ENCODE peak calls at places on chromosomes 13 and 19, in five cellular contexts. One of them, this sample, is unnamed.
A peak's percentile ranks its signal among the peaks of the same experiment; 100 is the strongest.

GRCh38 chr19:54461201-54462071 is 2.1 kb downstream of the LENG9 start:
- DNase-seq in right lobe of liver: no peak
- DNase-seq in kidney epithelial cell: no peak
- DNase-seq in stimulated activated CD8-positive, alpha-beta memory T cell treated with anti-CD3 and anti-CD28 coated beads, Interleukin-4, amount 100 ng/mL, for 24 hours: no peak
- DNase-seq in fibroblast of lung: peak; percentile 90
- DNase-seq in this sample: no peak

GRCh38 chr19:45117666-45118065 is 24.7 kb downstream of the PPP1R37 start:
- DNase-seq in right lobe of liver: no peak
- DNase-seq in kidney epithelial cell: no peak
- DNase-seq in stimulated activated CD8-positive, alpha-beta memory T cell treated with anti-CD3 and anti-CD28 coated beads, Interleukin-4, amount 100 ng/mL, for 24 hours: no peak
- DNase-seq in fibroblast of lung: no peak
- DNase-seq in this sample: peak; percentile 48

GRCh38 chr13:26707122-26708006 is 53.2 kb downstream of the GPR12 start:
- DNase-seq in right lobe of liver: no peak
- DNase-seq in kidney epithelial cell: no peak
- DNase-seq in stimulated activated CD8-positive, alpha-beta memory T cell treated with anti-CD3 and anti-CD28 coated beads, Interleukin-4, amount 100 ng/mL, for 24 hours: peak; percentile 16
- DNase-seq in fibroblast of lung: peak; percentile 46
- DNase-seq in this sample: peak; percentile 53

GRCh38 chr13:113832204-113832603 is 31.7 kb downstream of the GAS6 start:
- DNase-seq in right lobe of liver: peak; percentile 91
- DNase-seq in kidney epithelial cell: no peak
- DNase-seq in stimulated activated CD8-positive, alpha-beta memory T cell treated with anti-CD3 and anti-CD28 coated beads, Interleukin-4, amount 100 ng/mL, for 24 hours: no peak
- DNase-seq in fibroblast of lung: no peak
- DNase-seq in this sample: no peak

GRCh38 chr19:6030214-6030507 is 52.2 kb upstream of the RANBP3 start:
- DNase-seq in right lobe of liver: no peak
- DNase-seq in kidney epithelial cell: no peak
- DNase-seq in stimulated activated CD8-positive, alpha-beta memory T cell treated with anti-CD3 and anti-CD28 coated beads, Interleukin-4, amount 100 ng/mL, for 24 hours: no peak
- DNase-seq in fibroblast of lung: peak; percentile 82
- DNase-seq in this sample: no peak

GRCh38 chr13:49625392-49626137 is 2.7 kb upstream of the ARL11 start:
- DNase-seq in right lobe of liver: peak; percentile 94
- DNase-seq in kidney epithelial cell: no peak
- DNase-seq in stimulated activated CD8-positive, alpha-beta memory T cell treated with anti-CD3 and anti-CD28 coated beads, Interleukin-4, amount 100 ng/mL, for 24 hours: no peak
- DNase-seq in fibroblast of lung: peak; percentile 64
- DNase-seq in this sample: peak; percentile 83

GRCh38 chr19:19459707-19460251 is 54.3 kb downstream of the GATAD2A start:
- DNase-seq in right lobe of liver: peak; percentile 49
- DNase-seq in kidney epithelial cell: no peak
- DNase-seq in stimulated activated CD8-positive, alpha-beta memory T cell treated with anti-CD3 and anti-CD28 coated beads, Interleukin-4, amount 100 ng/mL, for 24 hours: peak; percentile 45
- DNase-seq in fibroblast of lung: peak; percentile 58
- DNase-seq in this sample: peak; percentile 44

GRCh38 chr13:98182153-98182552 is 5.1 kb upstream of the RNF113B start:
- DNase-seq in right lobe of liver: peak; percentile 44
- DNase-seq in kidney epithelial cell: no peak
- DNase-seq in stimulated activated CD8-positive, alpha-beta memory T cell treated with anti-CD3 and anti-CD28 coated beads, Interleukin-4, amount 100 ng/mL, for 24 hours: no peak
- DNase-seq in fibroblast of lung: no peak
- DNase-seq in this sample: no peak

GRCh38 chr13:31029129-31029528 is 96.7 kb downstream of the TEX26 start:
- DNase-seq in right lobe of liver: no peak
- DNase-seq in kidney epithelial cell: no peak
- DNase-seq in stimulated activated CD8-positive, alpha-beta memory T cell treated with anti-CD3 and anti-CD28 coated beads, Interleukin-4, amount 100 ng/mL, for 24 hours: no peak
- DNase-seq in fibroblast of lung: no peak
- DNase-seq in this sample: no peak

GRCh38 chr13:99353836-99354235 is 46.6 kb upstream of the GPR183 start:
- DNase-seq in right lobe of liver: no peak
- DNase-seq in kidney epithelial cell: no peak
- DNase-seq in stimulated activated CD8-positive, alpha-beta memory T cell treated with anti-CD3 and anti-CD28 coated beads, Interleukin-4, amount 100 ng/mL, for 24 hours: no peak
- DNase-seq in fibroblast of lung: no peak
- DNase-seq in this sample: no peak

GRCh38 chr13:105272660-105273631 is 1262.5 kb downstream of the EFNB2 start:
- DNase-seq in right lobe of liver: no peak
- DNase-seq in kidney epithelial cell: no peak
- DNase-seq in stimulated activated CD8-positive, alpha-beta memory T cell treated with anti-CD3 and anti-CD28 coated beads, Interleukin-4, amount 100 ng/mL, for 24 hours: no peak
- DNase-seq in fibroblast of lung: no peak
- DNase-seq in this sample: no peak

GRCh38 chr13:93727301-93728141 is 500.9 kb downstream of the GPC6 start:
- DNase-seq in right lobe of liver: no peak
- DNase-seq in kidney epithelial cell: no peak
- DNase-seq in stimulated activated CD8-positive, alpha-beta memory T cell treated with anti-CD3 and anti-CD28 coated beads, Interleukin-4, amount 100 ng/mL, for 24 hours: no peak
- DNase-seq in fibroblast of lung: peak; percentile 77
- DNase-seq in this sample: no peak

GRCh38 chr13:22740264-22740663 is 440.5 kb upstream of the SGCG start:
- DNase-seq in right lobe of liver: no peak
- DNase-seq in kidney epithelial cell: no peak
- DNase-seq in stimulated activated CD8-positive, alpha-beta memory T cell treated with anti-CD3 and anti-CD28 coated beads, Interleukin-4, amount 100 ng/mL, for 24 hours: peak; percentile 3
- DNase-seq in fibroblast of lung: peak; percentile 30
- DNase-seq in this sample: no peak

GRCh38 chr13:74825170-74825948 is 656.6 kb downstream of the TBC1D4 start:
- DNase-seq in right lobe of liver: no peak
- DNase-seq in kidney epithelial cell: peak; percentile 39
- DNase-seq in stimulated activated CD8-positive, alpha-beta memory T cell treated with anti-CD3 and anti-CD28 coated beads, Interleukin-4, amount 100 ng/mL, for 24 hours: no peak
- DNase-seq in fibroblast of lung: peak; percentile 84
- DNase-seq in this sample: no peak

GRCh38 chr13:67229438-67230242 is 496 bp downstream of the PCDH9 start:
- DNase-seq in right lobe of liver: no peak
- DNase-seq in kidney epithelial cell: no peak
- DNase-seq in stimulated activated CD8-positive, alpha-beta memory T cell treated with anti-CD3 and anti-CD28 coated beads, Interleukin-4, amount 100 ng/mL, for 24 hours: no peak
- DNase-seq in fibroblast of lung: peak; percentile 20
- DNase-seq in this sample: no peak

GRCh38 chr19:31548941-31549340 is 199.7 kb upstream of the TSHZ3 start:
- DNase-seq in right lobe of liver: no peak
- DNase-seq in kidney epithelial cell: no peak
- DNase-seq in stimulated activated CD8-positive, alpha-beta memory T cell treated with anti-CD3 and anti-CD28 coated beads, Interleukin-4, amount 100 ng/mL, for 24 hours: no peak
- DNase-seq in fibroblast of lung: peak; percentile 54
- DNase-seq in this sample: peak; percentile 32

GRCh38 chr19:55585658-55586339 is 5.2 kb upstream of the ZNF579 start:
- DNase-seq in right lobe of liver: peak; percentile 68
- DNase-seq in kidney epithelial cell: no peak
- DNase-seq in stimulated activated CD8-positive, alpha-beta memory T cell treated with anti-CD3 and anti-CD28 coated beads, Interleukin-4, amount 100 ng/mL, for 24 hours: peak; percentile 42
- DNase-seq in fibroblast of lung: peak; percentile 50
- DNase-seq in this sample: peak; percentile 56

GRCh38 chr13:34321986-34322385 is 504.0 kb downstream of the RFC3 start:
- DNase-seq in right lobe of liver: no peak
- DNase-seq in kidney epithelial cell: no peak
- DNase-seq in stimulated activated CD8-positive, alpha-beta memory T cell treated with anti-CD3 and anti-CD28 coated beads, Interleukin-4, amount 100 ng/mL, for 24 hours: no peak
- DNase-seq in fibroblast of lung: no peak
- DNase-seq in this sample: no peak

GRCh38 chr19:57351867-57352266 is 796 bp downstream of the ZNF304 start:
- DNase-seq in right lobe of liver: no peak
- DNase-seq in kidney epithelial cell: no peak
- DNase-seq in stimulated activated CD8-positive, alpha-beta memory T cell treated with anti-CD3 and anti-CD28 coated beads, Interleukin-4, amount 100 ng/mL, for 24 hours: no peak
- DNase-seq in fibroblast of lung: no peak
- DNase-seq in this sample: no peak

GRCh38 chr19:13781547-13781946 is 7.3 kb downstream of the C19orf53 start:
- DNase-seq in right lobe of liver: no peak
- DNase-seq in kidney epithelial cell: no peak
- DNase-seq in stimulated activated CD8-positive, alpha-beta memory T cell treated with anti-CD3 and anti-CD28 coated beads, Interleukin-4, amount 100 ng/mL, for 24 hours: no peak
- DNase-seq in fibroblast of lung: peak; percentile 75
- DNase-seq in this sample: peak; percentile 64

GRCh38 chr19:42032428-42032827 is 37.6 kb downstream of the GRIK5 start:
- DNase-seq in right lobe of liver: no peak
- DNase-seq in kidney epithelial cell: peak; percentile 41
- DNase-seq in stimulated activated CD8-positive, alpha-beta memory T cell treated with anti-CD3 and anti-CD28 coated beads, Interleukin-4, amount 100 ng/mL, for 24 hours: no peak
- DNase-seq in fibroblast of lung: peak; percentile 16
- DNase-seq in this sample: no peak

GRCh38 chr19:49214701-49215100 is 57.1 kb downstream of the TRPM4 start:
- DNase-seq in right lobe of liver: no peak
- DNase-seq in kidney epithelial cell: no peak
- DNase-seq in stimulated activated CD8-positive, alpha-beta memory T cell treated with anti-CD3 and anti-CD28 coated beads, Interleukin-4, amount 100 ng/mL, for 24 hours: no peak
- DNase-seq in fibroblast of lung: no peak
- DNase-seq in this sample: no peak

GRCh38 chr19:33689138-33689746 is 67.5 kb downstream of the CHST8 start:
- DNase-seq in right lobe of liver: no peak
- DNase-seq in kidney epithelial cell: no peak
- DNase-seq in stimulated activated CD8-positive, alpha-beta memory T cell treated with anti-CD3 and anti-CD28 coated beads, Interleukin-4, amount 100 ng/mL, for 24 hours: no peak
- DNase-seq in fibroblast of lung: no peak
- DNase-seq in this sample: no peak

GRCh38 chr19:4991996-4992698 is 23.2 kb downstream of the KDM4B start:
- DNase-seq in right lobe of liver: no peak
- DNase-seq in kidney epithelial cell: no peak
- DNase-seq in stimulated activated CD8-positive, alpha-beta memory T cell treated with anti-CD3 and anti-CD28 coated beads, Interleukin-4, amount 100 ng/mL, for 24 hours: no peak
- DNase-seq in fibroblast of lung: no peak
- DNase-seq in this sample: no peak

GRCh38 chr19:39408392-39409206 is 2.0 kb downstream of the ZFP36 start:
- DNase-seq in right lobe of liver: peak; percentile 56
- DNase-seq in kidney epithelial cell: no peak
- DNase-seq in stimulated activated CD8-positive, alpha-beta memory T cell treated with anti-CD3 and anti-CD28 coated beads, Interleukin-4, amount 100 ng/mL, for 24 hours: no peak
- DNase-seq in fibroblast of lung: peak; percentile 70
- DNase-seq in this sample: peak; percentile 59

GRCh38 chr13:45138282-45138681 is 18.0 kb downstream of the GTF2F2 start:
- DNase-seq in right lobe of liver: no peak
- DNase-seq in kidney epithelial cell: peak; percentile 58
- DNase-seq in stimulated activated CD8-positive, alpha-beta memory T cell treated with anti-CD3 and anti-CD28 coated beads, Interleukin-4, amount 100 ng/mL, for 24 hours: no peak
- DNase-seq in fibroblast of lung: no peak
- DNase-seq in this sample: no peak

GRCh38 chr13:77375554-77375953 is 48.7 kb upstream of the MYCBP2 start:
- DNase-seq in right lobe of liver: no peak
- DNase-seq in kidney epithelial cell: no peak
- DNase-seq in stimulated activated CD8-positive, alpha-beta memory T cell treated with anti-CD3 and anti-CD28 coated beads, Interleukin-4, amount 100 ng/mL, for 24 hours: no peak
- DNase-seq in fibroblast of lung: no peak
- DNase-seq in this sample: no peak

GRCh38 chr19:5826531-5827341 is 12.8 kb downstream of the FUT6 start:
- DNase-seq in right lobe of liver: peak; percentile 90
- DNase-seq in kidney epithelial cell: no peak
- DNase-seq in stimulated activated CD8-positive, alpha-beta memory T cell treated with anti-CD3 and anti-CD28 coated beads, Interleukin-4, amount 100 ng/mL, for 24 hours: no peak
- DNase-seq in fibroblast of lung: peak; percentile 31
- DNase-seq in this sample: peak; percentile 89

GRCh38 chr13:68749801-68750200 is 1357.8 kb upstream of the ATXN8OS start:
- DNase-seq in right lobe of liver: no peak
- DNase-seq in kidney epithelial cell: no peak
- DNase-seq in stimulated activated CD8-positive, alpha-beta memory T cell treated with anti-CD3 and anti-CD28 coated beads, Interleukin-4, amount 100 ng/mL, for 24 hours: no peak
- DNase-seq in fibroblast of lung: no peak
- DNase-seq in this sample: no peak

GRCh38 chr13:73158851-73159250 is 100.0 kb downstream of the KLF5 start:
- DNase-seq in right lobe of liver: no peak
- DNase-seq in kidney epithelial cell: no peak
- DNase-seq in stimulated activated CD8-positive, alpha-beta memory T cell treated with anti-CD3 and anti-CD28 coated beads, Interleukin-4, amount 100 ng/mL, for 24 hours: no peak
- DNase-seq in fibroblast of lung: peak; percentile 44
- DNase-seq in this sample: no peak

GRCh38 chr19:8512115-8512967 is 1.6 kb downstream of the ZNF414 start:
- DNase-seq in right lobe of liver: no peak
- DNase-seq in kidney epithelial cell: no peak
- DNase-seq in stimulated activated CD8-positive, alpha-beta memory T cell treated with anti-CD3 and anti-CD28 coated beads, Interleukin-4, amount 100 ng/mL, for 24 hours: no peak
- DNase-seq in fibroblast of lung: no peak
- DNase-seq in this sample: peak; percentile 48

GRCh38 chr19:7497292-7497691 is 8.5 kb upstream of the PEX11G start:
- DNase-seq in right lobe of liver: no peak
- DNase-seq in kidney epithelial cell: no peak
- DNase-seq in stimulated activated CD8-positive, alpha-beta memory T cell treated with anti-CD3 and anti-CD28 coated beads, Interleukin-4, amount 100 ng/mL, for 24 hours: no peak
- DNase-seq in fibroblast of lung: no peak
- DNase-seq in this sample: no peak

GRCh38 chr19:15869109-15869555 is 28.7 kb downstream of the CYP4F2 start:
- DNase-seq in right lobe of liver: peak; percentile 53
- DNase-seq in kidney epithelial cell: no peak
- DNase-seq in stimulated activated CD8-positive, alpha-beta memory T cell treated with anti-CD3 and anti-CD28 coated beads, Interleukin-4, amount 100 ng/mL, for 24 hours: no peak
- DNase-seq in fibroblast of lung: peak; percentile 4
- DNase-seq in this sample: peak; percentile 59

GRCh38 chr13:47415048-47415447 is 518.2 kb upstream of the HTR2A start:
- DNase-seq in right lobe of liver: no peak
- DNase-seq in kidney epithelial cell: no peak
- DNase-seq in stimulated activated CD8-positive, alpha-beta memory T cell treated with anti-CD3 and anti-CD28 coated beads, Interleukin-4, amount 100 ng/mL, for 24 hours: no peak
- DNase-seq in fibroblast of lung: peak; percentile 22
- DNase-seq in this sample: no peak

GRCh38 chr19:58325623-58326022 is 1.2 kb upstream of the ZSCAN22 start:
- DNase-seq in right lobe of liver: no peak
- DNase-seq in kidney epithelial cell: no peak
- DNase-seq in stimulated activated CD8-positive, alpha-beta memory T cell treated with anti-CD3 and anti-CD28 coated beads, Interleukin-4, amount 100 ng/mL, for 24 hours: no peak
- DNase-seq in fibroblast of lung: no peak
- DNase-seq in this sample: no peak

GRCh38 chr13:79782541-79783216 is 301.7 kb downstream of the NDFIP2 start:
- DNase-seq in right lobe of liver: no peak
- DNase-seq in kidney epithelial cell: peak; percentile 84
- DNase-seq in stimulated activated CD8-positive, alpha-beta memory T cell treated with anti-CD3 and anti-CD28 coated beads, Interleukin-4, amount 100 ng/mL, for 24 hours: no peak
- DNase-seq in fibroblast of lung: peak; percentile 74
- DNase-seq in this sample: peak; percentile 56

GRCh38 chr19:22612316-22612715 is 21.8 kb upstream of the ZNF492 start:
- DNase-seq in right lobe of liver: no peak
- DNase-seq in kidney epithelial cell: no peak
- DNase-seq in stimulated activated CD8-positive, alpha-beta memory T cell treated with anti-CD3 and anti-CD28 coated beads, Interleukin-4, amount 100 ng/mL, for 24 hours: no peak
- DNase-seq in fibroblast of lung: no peak
- DNase-seq in this sample: no peak

GRCh38 chr19:41705393-41706174 is 2.8 kb upstream of the CEACAM5 start:
- DNase-seq in right lobe of liver: no peak
- DNase-seq in kidney epithelial cell: no peak
- DNase-seq in stimulated activated CD8-positive, alpha-beta memory T cell treated with anti-CD3 and anti-CD28 coated beads, Interleukin-4, amount 100 ng/mL, for 24 hours: peak; percentile 21
- DNase-seq in fibroblast of lung: no peak
- DNase-seq in this sample: peak; percentile 71